ENCODE peak calls at places on chromosome X, in eight cellular contexts. D is bronchial epithelial cell, U is H1, Y is BE2C, T is stomach, C is HL-60, S is astrocyte, L is psoas muscle. V is an unnamed sample.

GRCh38 chrX:123361371-123361770 is 177.3 kb downstream of the GRIA3 start:
- DNase-seq in Y (no peak), L (no peak), U (no peak), S (peak; percentile 32), C (no peak), D (no peak), T (no peak), V (no peak)

GRCh38 chrX:4118666-4119530 is 405.4 kb upstream of the PRKX start:
- DNase-seq in L (no peak), U (no peak), S (no peak), T (no peak), Y (no peak), C (no peak), D (no peak), V (no peak)

GRCh38 chrX:23380581-23380980 is 45.9 kb downstream of the PTCHD1 start:
- DNase-seq in S (no peak), L (no peak), Y (no peak), C (no peak), T (no peak), U (peak; percentile 38), D (no peak), V (no peak)

GRCh38 chrX:118074086-118074485 is 42.5 kb downstream of the KLHL13 start:
- DNase-seq in C (no peak), D (no peak), L (no peak), T (no peak), Y (no peak), U (no peak), S (no peak), V (no peak)

GRCh38 chrX:28851871-28852270 is 264.6 kb downstream of the IL1RAPL1 start:
- DNase-seq in L (no peak), C (no peak), T (no peak), U (no peak), Y (no peak), S (no peak), D (no peak), V (no peak)

GRCh38 chrX:34218063-34218462 is 85.9 kb upstream of the FAM47A start:
- DNase-seq in S (no peak), Y (no peak), D (peak; percentile 6), L (no peak), U (no peak), C (peak; percentile 53), T (no peak), V (no peak)

GRCh38 chrX:134459683-134460004 is 321 bp upstream of the HPRT1 start:
- DNase-seq in S (no peak), D (no peak), C (no peak), Y (no peak), U (no peak), T (no peak), L (no peak), V (no peak)

GRCh38 chrX:104122829-104123228 is 10.5 kb downstream of the ZCCHC18 start:
- DNase-seq in S (no peak), L (no peak), C (no peak), T (no peak), D (no peak), Y (no peak), U (no peak), V (no peak)

GRCh38 chrX:97074400-97074799 is 190.7 kb downstream of the RPA4 start:
- DNase-seq in U (no peak), L (no peak), T (no peak), C (no peak), S (peak; percentile 58), D (peak; percentile 66), Y (no peak), V (no peak)

GRCh38 chrX:3712870-3713224 is 602 bp downstream of the PRKX start:
- DNase-seq in D (no peak), C (peak; percentile 13), S (no peak), Y (no peak), U (no peak), L (peak; percentile 56), T (no peak), V (no peak)

GRCh38 chrX:117274943-117275342 is 812.2 kb upstream of the CT83 start:
- DNase-seq in U (no peak), T (no peak), C (no peak), Y (no peak), D (no peak), L (no peak), S (no peak), V (no peak)

GRCh38 chrX:63424063-63424462 is 72.9 kb upstream of the SPIN4 start:
- DNase-seq in C (no peak), Y (no peak), D (peak; percentile 88), U (no peak), S (no peak), T (no peak), L (no peak), V (no peak)

GRCh38 chrX:41596586-41596985 is 92.2 kb upstream of the GPR34 start:
- DNase-seq in C (no peak), T (no peak), Y (no peak), S (peak; percentile 66), L (no peak), U (no peak), D (peak; percentile 11), V (no peak)

GRCh38 chrX:154411981-154412340 is 622 bp downstream of the TAFAZZIN start:
- DNase-seq in T (peak; percentile 67), Y (peak; percentile 74), L (peak; percentile 82), D (no peak), S (peak; percentile 23), C (peak; percentile 64), U (no peak), V (no peak)

GRCh38 chrX:154431321-154431720 is 2.8 kb downstream of the ATP6AP1 start:
- DNase-seq in S (no peak), Y (no peak), U (no peak), L (no peak), T (no peak), D (no peak), C (peak; percentile 74), V (no peak)

GRCh38 chrX:106802388-106803275 is at the start of gene TBC1D8B:
- DNase-seq in C (no peak), Y (peak; percentile 41), L (peak; percentile 79), D (peak; percentile 89), S (peak; percentile 91), T (peak; percentile 83), U (peak; percentile 39), V (no peak)

GRCh38 chrX:850471-850916 is 219.9 kb downstream of the SHOX start:
- DNase-seq in S (no peak), L (no peak), T (no peak), C (no peak), U (no peak), Y (no peak), D (no peak), V (no peak)

GRCh38 chrX:64850371-64851082 is 125.7 kb downstream of the ZC4H2 start:
- DNase-seq in L (no peak), S (no peak), Y (no peak), U (no peak), D (no peak), C (no peak), T (no peak), V (no peak)

GRCh38 chrX:115030635-115031034 is 13.2 kb upstream of the IL13RA2 start:
- DNase-seq in S (no peak), L (no peak), T (peak; percentile 27), Y (no peak), D (peak; percentile 93), C (no peak), U (no peak), V (no peak)

DNA sequence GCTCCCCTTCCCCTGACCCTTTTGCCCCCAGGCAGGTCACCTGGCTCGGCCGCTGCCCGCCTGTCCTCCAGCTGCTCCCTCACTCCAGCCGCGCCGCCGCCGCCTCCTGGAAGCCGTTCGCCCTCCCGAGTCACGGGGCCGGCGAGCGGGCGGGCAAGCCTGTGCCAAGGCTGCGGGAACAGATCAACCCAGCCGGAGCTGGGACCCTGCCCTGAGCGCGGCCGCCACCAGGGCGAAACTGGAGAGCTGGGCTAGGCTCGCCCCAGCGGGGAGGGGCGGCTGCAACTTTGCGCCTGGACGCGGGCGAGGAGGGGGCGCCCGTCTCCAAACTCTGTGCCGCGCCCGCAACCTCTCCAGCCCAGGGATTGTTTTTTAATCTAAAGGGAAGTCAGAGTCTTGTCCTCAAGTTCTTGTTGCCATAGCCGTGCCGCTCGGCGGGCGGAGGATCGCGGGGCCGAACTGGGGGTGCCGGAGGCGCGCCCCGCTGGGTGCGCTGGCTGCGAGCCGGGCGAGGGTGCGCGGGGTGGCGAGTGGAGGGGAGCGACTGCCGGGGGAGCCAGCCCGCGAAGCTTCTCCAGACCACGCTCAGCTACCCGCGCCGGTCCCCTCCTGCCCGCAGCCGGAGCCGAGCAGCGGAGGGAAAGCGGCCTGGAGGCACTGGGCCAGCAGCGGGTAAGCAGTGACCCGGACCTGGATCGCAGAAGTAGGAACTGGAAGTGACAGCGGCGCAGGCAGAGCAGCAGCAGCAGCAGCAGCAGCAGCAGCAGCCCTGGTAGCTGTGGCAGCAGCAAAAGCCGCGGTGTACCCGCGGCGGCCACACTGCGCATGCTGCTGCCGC is 13.4 kb downstream of the ARHGEF6 start:
- DNase-seq in S (peak; percentile 52), Y (peak; percentile 78), U (peak; percentile 2), D (no peak), C (peak; percentile 71), T (peak; percentile 70), L (peak; percentile 89), V (peak; percentile 22)
- H3K27me3 ChIP-seq in S (no peaks in the 10 kb centered on the region), Y (no peaks in the 10 kb centered on the region), U (no peaks in the 10 kb centered on the region), D (no peaks in the 10 kb centered on the region), C (no peaks in the 10 kb centered on the region), T (peaks cover 2% of the 10 kb centered on the region), L (no peaks in the 10 kb centered on the region), V (no peaks in the 10 kb centered on the region)

GRCh38 chrX:70096052-70096451 is 33.8 kb downstream of the OTUD6A start:
- DNase-seq in C (no peak), S (no peak), D (peak; percentile 32), T (no peak), L (no peak), Y (no peak), U (no peak), V (no peak)
- TF ChIP-seq CTCF in C (no peak), S (no peak), D (peak; percentile 55), T (no peak), L (no peak), Y (no peak), U (peak; percentile 45), V (no peak)

DNA sequence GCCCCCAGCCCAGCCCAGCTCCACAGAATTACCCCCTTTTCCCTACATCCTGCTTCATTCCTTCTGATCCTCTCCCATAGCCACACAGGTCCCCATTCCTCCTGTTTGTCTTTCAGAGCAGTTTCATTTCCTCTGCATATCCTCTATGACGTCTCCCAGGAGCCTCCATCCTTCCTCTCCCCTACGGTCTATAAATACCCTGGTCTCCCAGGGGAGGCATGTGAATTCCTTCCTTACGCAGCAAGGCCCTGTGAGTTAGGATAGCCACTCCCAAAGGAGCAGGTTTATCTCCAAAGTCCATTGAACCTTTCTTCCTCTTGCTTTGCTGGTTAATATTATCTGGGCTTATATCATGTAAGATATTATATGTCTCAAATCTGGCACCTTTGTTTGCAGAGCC is 8.4 kb upstream of the APLN start:
- DNase-seq in D (no peak), T (no peak), C (no peak), Y (no peak), S (no peak), U (no peak), L (no peak), V (no peak)
- H3K27me3 ChIP-seq in D (no peaks in the 10 kb centered on the region), T (no peaks in the 10 kb centered on the region), C (no peaks in the 10 kb centered on the region), Y (no peaks in the 10 kb centered on the region), S (no peaks in the 10 kb centered on the region), U (no peaks in the 10 kb centered on the region), L (no peaks in the 10 kb centered on the region), V (no peaks in the 10 kb centered on the region)

DNA sequence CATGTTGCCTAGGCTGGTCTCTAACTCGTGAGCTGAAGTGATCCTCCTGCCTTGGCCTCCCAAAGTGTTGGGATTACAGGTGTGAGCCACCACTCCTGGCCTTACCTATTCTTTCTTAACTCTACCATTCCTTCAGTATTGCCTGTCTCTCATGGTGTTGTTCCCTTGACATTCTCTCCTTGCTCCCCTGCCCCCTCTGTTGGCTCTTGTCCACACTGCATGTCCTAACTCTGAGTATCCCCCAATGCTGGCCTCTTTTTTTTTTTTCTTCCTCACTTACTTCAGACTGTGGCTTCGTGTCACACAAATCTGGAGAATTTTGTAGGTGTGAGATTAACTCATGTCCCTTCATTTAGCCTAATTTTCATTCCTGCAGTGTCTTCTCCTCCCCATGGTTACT is 22.9 kb upstream of the FRMPD4 start:
- DNase-seq in T (no peak), L (no peak), Y (no peak), D (no peak), U (no peak), C (peak; percentile 1), S (no peak), V (no peak)
- TF ChIP-seq CTCF in T (no peak), L (no peak), Y (peak; percentile 9), D (peak; percentile 7), U (peak; percentile 49), C (no peak), S (no peak), V (no peak)